ENCODE peak calls at places on chromosomes 16 and 17, in six cellular contexts. C is foreskin fibroblast; I is Peyer's patch; Y is HTR-8/SVneo; K is effector memory CD8-positive, alpha-beta T cell; N is stimulated activated CD8-positive, alpha-beta memory T cell treated with anti-CD3 and anti-CD28 coated beads, Interleukin-7, amount 100 ng/mL, for 24 hours. J is an unnamed sample.

GRCh38 chr17:77796201-77796860 is 162.2 kb upstream of the TNRC6C start:
- DNase-seq in I (peak; percentile 18), C (no peak), K (no peak), N (no peak), Y (no peak), J (no peak)

GRCh38 chr16:28932339-28933141 is 769 bp downstream of the CD19 start:
- DNase-seq in K (no peak), Y (no peak), N (no peak), I (no peak), C (no peak), J (no peak)

GRCh38 chr17:5700791-5701190 is 116.5 kb upstream of the NLRP1 start:
- DNase-seq in C (no peak), Y (no peak), N (no peak), K (no peak), I (no peak), J (peak; percentile 22)

GRCh38 chr17:13143001-13143400 is 125.2 kb upstream of the ELAC2 start:
- DNase-seq in N (no peak), K (no peak), C (no peak), I (no peak), Y (no peak), J (no peak)

GRCh38 chr17:41814195-41814594 is 1.4 kb downstream of the FKBP10 start:
- DNase-seq in C (peak; percentile 48), Y (no peak), K (no peak), N (no peak), I (no peak), J (no peak)

GRCh38 chr16:79632289-79632688 is 31.8 kb upstream of the MAF start:
- DNase-seq in Y (no peak), I (no peak), N (no peak), C (no peak), K (no peak), J (no peak)

GRCh38 chr17:9217151-9218067 is 196.1 kb downstream of the NTN1 start:
- DNase-seq in Y (peak; percentile 34), K (no peak), N (no peak), C (peak; percentile 46), I (no peak), J (no peak)

GRCh38 chr16:49488336-49488735 is 114.7 kb downstream of the C16orf78 start:
- DNase-seq in Y (no peak), C (no peak), N (no peak), K (no peak), I (no peak), J (no peak)

GRCh38 chr17:66829883-66830282 is 5.0 kb upstream of the CACNG5 start:
- DNase-seq in I (no peak), K (no peak), N (no peak), Y (no peak), C (no peak), J (peak; percentile 87)

GRCh38 chr17:2084129-2084765 is 29.3 kb downstream of the HIC1 start:
- DNase-seq in Y (no peak), N (no peak), C (peak; percentile 84), I (peak; percentile 85), K (no peak), J (no peak)

GRCh38 chr16:17423195-17423594 is 47.6 kb downstream of the XYLT1 start:
- DNase-seq in Y (no peak), K (no peak), I (no peak), C (no peak), N (no peak), J (peak; percentile 57)

GRCh38 chr16:57471852-57472664 is 9.6 kb downstream of the POLR2C start:
- DNase-seq in C (no peak), K (no peak), N (no peak), I (peak; percentile 79), Y (no peak), J (no peak)

GRCh38 chr16:68539704-68540370 is 746 bp downstream of the ZFP90 start:
- DNase-seq in Y (peak; percentile 25), K (no peak), C (no peak), N (no peak), I (no peak), J (peak; percentile 68)

GRCh38 chr16:49274936-49275730 is 6.5 kb downstream of the CBLN1 start:
- DNase-seq in K (no peak), C (no peak), N (no peak), Y (no peak), I (no peak), J (peak; percentile 72)

GRCh38 chr16:87391324-87391949 is 699 bp upstream of the MAP1LC3B start:
- DNase-seq in Y (no peak), I (peak; percentile 80), K (no peak), N (no peak), C (peak; percentile 30), J (no peak)

GRCh38 chr17:78864117-78864516 is 23.5 kb upstream of the USP36 start:
- DNase-seq in K (no peak), N (no peak), C (no peak), Y (no peak), I (no peak), J (no peak)

GRCh38 chr16:67868290-67868689 is 4.6 kb upstream of the EDC4 start:
- DNase-seq in K (no peak), I (no peak), Y (no peak), N (no peak), C (no peak), J (no peak)

J was measured in retina.